ENCODE peak calls at places on chromosome 22, in four cellular contexts. J is brain microvascular endothelial cell, P is HCT116, X is breast epithelium. V is an unnamed sample. For H3K36me3, the result is how much of the 10 kb centered on the place peaks cover.

GRCh38 chr22:48316245-48316875 is 1511.3 kb downstream of the BRD1 start:
- DNase-seq in J (no peak), P (no peak), X (peak), V (no peak)

GRCh38 chr22:45344339-45344738 is 34.6 kb downstream of the FAM118A start:
- DNase-seq in J (no peak), P (no peak), X (no peak), V (no peak)

GRCh38 chr22:19060356-19061009 is 61.7 kb downstream of the DGCR2 start:
- DNase-seq in J (peak), P (no peak), X (no peak), V (no peak)

GRCh38 chr22:49400866-49401598 is 426.6 kb downstream of the BRD1 start:
- DNase-seq in J (peak), P (no peak), X (peak), V (no peak)

GRCh38 chr22:23938328-23939016 is 22.5 kb downstream of the GSTT2B start:
- DNase-seq in J (no peak), P (no peak), X (no peak), V (no peak)

GRCh38 chr22:45007247-45007945 is 2.4 kb downstream of the PHF21B start:
- DNase-seq in J (peak), P (no peak), X (no peak), V (no peak)

GRCh38 chr22:41681616-41682015 is 7.1 kb downstream of the SNU13 start:
- DNase-seq in J (peak), P (no peak), X (peak), V (no peak)

GRCh38 chr22:23182289-23183106 is 2.2 kb downstream of the BCR start:
- DNase-seq in J (no peak), P (no peak), X (no peak), V (no peak)

GRCh38 chr22:17130199-17130598 is 9.0 kb upstream of the TMEM121B start:
- DNase-seq in J (no peak), P (no peak), X (no peak), V (no peak)

GRCh38 chr22:41310336-41310735 is 9.0 kb downstream of the ZC3H7B start:
- DNase-seq in J (no peak), P (no peak), X (no peak), V (no peak)

GRCh38 chr22:45164217-45165123 is 745 bp downstream of the NUP50 start:
- DNase-seq in J (no peak), P (no peak), X (no peak), V (no peak)

GRCh38 chr22:24429411-24430365 is 2.3 kb downstream of the ADORA2A start:
- DNase-seq in J (no peak), P (no peak), X (no peak), V (no peak)

GRCh38 chr22:41308054-41308453 is 6.7 kb downstream of the ZC3H7B start:
- DNase-seq in J (peak), P (no peak), X (no peak), V (no peak)

GRCh38 chr22:41687901-41688364 is 734 bp downstream of the SNU13 start:
- DNase-seq in J (no peak), P (no peak), X (no peak), V (no peak)

GRCh38 chr22:40261783-40262182 is 84.1 kb downstream of the TNRC6B start:
- DNase-seq in J (no peak), P (no peak), X (no peak), V (no peak)

GRCh38 chr22:42866100-42866499 is 9.0 kb upstream of the ARFGAP3 start:
- DNase-seq in J (no peak), P (no peak), X (no peak), V (no peak)

GRCh38 chr22:21965762-21966288 is 13.2 kb upstream of the PPM1F start:
- DNase-seq in J (no peak), P (no peak), X (no peak), V (no peak)

GRCh38 chr22:21963286-21963685 is 10.6 kb upstream of the PPM1F start:
- DNase-seq in J (no peak), P (no peak), X (no peak), V (no peak)

GRCh38 chr22:21964918-21965484 is 12.4 kb upstream of the PPM1F start:
- DNase-seq in J (no peak), P (no peak), X (no peak), V (no peak)

GRCh38 chr22:21963790-21964211 is 11.2 kb upstream of the PPM1F start:
- DNase-seq in J (no peak), P (no peak), X (no peak), V (no peak)

GRCh38 chr22:21964234-21964633 is 11.6 kb upstream of the PPM1F start:
- DNase-seq in J (no peak), P (no peak), X (no peak), V (no peak)
- H3K36me3 ChIP-seq in J (half or more), P (under half), X (under half), V (under half)

GRCh38 chr22:30436196-30436595 is 10.6 kb downstream of the MTFP1 start:
- DNase-seq in J (no peak), P (no peak), X (no peak), V (no peak)
- H3K36me3 ChIP-seq in J (under half), P (under half), X (under half), V (under half)

DNA sequence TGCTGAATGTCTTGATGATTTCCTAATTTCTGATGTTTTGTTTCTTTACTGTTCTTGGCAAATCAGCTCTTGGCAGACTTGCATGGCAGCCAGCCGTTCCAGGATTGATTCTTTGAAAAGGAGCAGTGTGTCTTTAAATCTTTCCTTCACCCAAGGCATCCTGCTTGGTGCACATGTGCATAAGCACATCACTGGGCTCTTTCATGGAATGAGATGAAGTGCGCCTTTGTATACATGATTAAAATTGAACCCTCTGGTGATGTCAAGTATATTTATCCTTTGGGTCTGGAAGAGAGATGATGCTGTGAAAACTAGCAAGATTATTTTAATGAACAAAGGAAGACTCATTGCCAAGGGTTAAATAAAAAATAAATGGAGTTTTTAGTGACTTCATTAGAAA is 12.4 kb downstream of the FBXO7 start:
- DNase-seq in J (no peak), P (no peak), X (no peak), V (no peak)
- H3K36me3 ChIP-seq in J (under half), P (under half), X (under half), V (half or more)

GRCh38 chr22:35661377-35661937 is 13.2 kb downstream of the APOL6 start:
- DNase-seq in J (peak), P (no peak), X (no peak), V (no peak)
- H3K36me3 ChIP-seq in J (under half), P (under half), X (under half), V (under half)

GRCh38 chr22:20729194-20729593 is 44.7 kb upstream of the SERPIND1 start:
- DNase-seq in J (no peak), P (no peak), X (no peak), V (no peak)
- H3K36me3 ChIP-seq in J (under half), P (under half), X (under half), V (under half)

GRCh38 chr22:37470087-37470445 is 16.1 kb downstream of the MFNG start:
- DNase-seq in J (no peak), P (no peak), X (no peak), V (no peak)
- H3K36me3 ChIP-seq in J (under half), P (under half), X (under half), V (under half)

V was measured in SK-N-MC.